ENCODE peak calls at places on chromosomes 11 and 22, in seven cellular contexts. One of them, this sample, is unnamed.

GRCh38 chr22:17237031-17237668 is 17.9 kb upstream of the ADA2 start:
- DNase-seq in cardiac muscle cell: no peak
- DNase-seq in choroid plexus epithelial cell: no peak
- DNase-seq in Calu3: no peak
- DNase-seq in neural crest cell: no peak
- DNase-seq in progenitor cell of endocrine pancreas: no peak
- DNase-seq in OCI-LY7: peak; percentile 67
- DNase-seq in this sample: no peak

GRCh38 chr11:61791737-61792309 is 576 bp downstream of the TMEM258 start:
- DNase-seq in neural crest cell: peak; percentile 70
- DNase-seq in OCI-LY7: peak; percentile 55
- DNase-seq in progenitor cell of endocrine pancreas: peak; percentile 35
- DNase-seq in choroid plexus epithelial cell: peak; percentile 96
- DNase-seq in Calu3: peak; percentile 74
- DNase-seq in cardiac muscle cell: peak; percentile 96
- DNase-seq in this sample: peak; percentile 77

GRCh38 chr11:14500181-14500651 is 605 bp upstream of the COPB1 start:
- DNase-seq in Calu3: peak; percentile 56
- DNase-seq in OCI-LY7: peak; percentile 71
- DNase-seq in choroid plexus epithelial cell: peak; percentile 80
- DNase-seq in cardiac muscle cell: peak; percentile 62
- DNase-seq in progenitor cell of endocrine pancreas: no peak
- DNase-seq in neural crest cell: no peak
- DNase-seq in this sample: no peak

GRCh38 chr22:32940736-32941135 is 117.4 kb downstream of the SYN3 start:
- DNase-seq in progenitor cell of endocrine pancreas: no peak
- DNase-seq in choroid plexus epithelial cell: no peak
- DNase-seq in neural crest cell: no peak
- DNase-seq in cardiac muscle cell: no peak
- DNase-seq in OCI-LY7: no peak
- DNase-seq in Calu3: no peak
- DNase-seq in this sample: no peak

GRCh38 chr11:57316017-57316416 is 8.7 kb downstream of the TNKS1BP1 start:
- DNase-seq in Calu3: no peak
- DNase-seq in neural crest cell: no peak
- DNase-seq in cardiac muscle cell: no peak
- DNase-seq in progenitor cell of endocrine pancreas: no peak
- DNase-seq in OCI-LY7: no peak
- DNase-seq in choroid plexus epithelial cell: no peak
- DNase-seq in this sample: no peak

GRCh38 chr11:33598426-33599069 is 102.1 kb downstream of the C11orf91 start:
- DNase-seq in Calu3: no peak
- DNase-seq in progenitor cell of endocrine pancreas: no peak
- DNase-seq in OCI-LY7: no peak
- DNase-seq in cardiac muscle cell: no peak
- DNase-seq in neural crest cell: no peak
- DNase-seq in choroid plexus epithelial cell: no peak
- DNase-seq in this sample: no peak

GRCh38 chr11:112856591-112856990 is 104.6 kb upstream of the NCAM1 start:
- DNase-seq in progenitor cell of endocrine pancreas: no peak
- DNase-seq in cardiac muscle cell: no peak
- DNase-seq in neural crest cell: no peak
- DNase-seq in choroid plexus epithelial cell: no peak
- DNase-seq in OCI-LY7: no peak
- DNase-seq in Calu3: no peak
- DNase-seq in this sample: no peak

GRCh38 chr22:28600546-28601143 is 79.0 kb downstream of the TTC28 start:
- DNase-seq in OCI-LY7: peak; percentile 72
- DNase-seq in neural crest cell: no peak
- DNase-seq in choroid plexus epithelial cell: peak; percentile 81
- DNase-seq in progenitor cell of endocrine pancreas: no peak
- DNase-seq in Calu3: peak; percentile 21
- DNase-seq in cardiac muscle cell: peak; percentile 78
- DNase-seq in this sample: no peak

GRCh38 chr11:3686751-3687150 is 15.6 kb upstream of the CHRNA10 start:
- DNase-seq in neural crest cell: no peak
- DNase-seq in choroid plexus epithelial cell: peak; percentile 20
- DNase-seq in cardiac muscle cell: no peak
- DNase-seq in Calu3: no peak
- DNase-seq in OCI-LY7: no peak
- DNase-seq in progenitor cell of endocrine pancreas: no peak
- DNase-seq in this sample: no peak

GRCh38 chr11:42849362-42849761 is 462.4 kb upstream of the API5 start:
- DNase-seq in progenitor cell of endocrine pancreas: no peak
- DNase-seq in Calu3: no peak
- DNase-seq in cardiac muscle cell: no peak
- DNase-seq in OCI-LY7: no peak
- DNase-seq in choroid plexus epithelial cell: no peak
- DNase-seq in neural crest cell: no peak
- DNase-seq in this sample: no peak

GRCh38 chr11:35012467-35013191 is 96.2 kb downstream of the PDHX start:
- DNase-seq in choroid plexus epithelial cell: no peak
- DNase-seq in cardiac muscle cell: no peak
- DNase-seq in Calu3: no peak
- DNase-seq in OCI-LY7: no peak
- DNase-seq in progenitor cell of endocrine pancreas: no peak
- DNase-seq in neural crest cell: no peak
- DNase-seq in this sample: no peak

GRCh38 chr22:36734171-36735058 is 30.9 kb upstream of the CACNG2 start:
- DNase-seq in OCI-LY7: no peak
- DNase-seq in progenitor cell of endocrine pancreas: no peak
- DNase-seq in Calu3: no peak
- DNase-seq in neural crest cell: no peak
- DNase-seq in cardiac muscle cell: peak; percentile 34
- DNase-seq in choroid plexus epithelial cell: peak; percentile 12
- DNase-seq in this sample: no peak

GRCh38 chr22:46069518-46070214 is 80.7 kb upstream of the PPARA start:
- DNase-seq in Calu3: peak; percentile 95
- DNase-seq in neural crest cell: no peak
- DNase-seq in choroid plexus epithelial cell: peak; percentile 70
- DNase-seq in cardiac muscle cell: peak; percentile 92
- DNase-seq in progenitor cell of endocrine pancreas: no peak
- DNase-seq in OCI-LY7: peak; percentile 10
- DNase-seq in this sample: peak; percentile 24

GRCh38 chr22:32265882-32266767 is 11.0 kb upstream of the SLC5A4 start:
- DNase-seq in OCI-LY7: peak; percentile 60
- DNase-seq in Calu3: peak; percentile 77
- DNase-seq in progenitor cell of endocrine pancreas: peak; percentile 39
- DNase-seq in neural crest cell: peak; percentile 71
- DNase-seq in cardiac muscle cell: peak; percentile 80
- DNase-seq in choroid plexus epithelial cell: peak; percentile 81
- DNase-seq in this sample: peak; percentile 76

GRCh38 chr11:83168756-83169155 is 11.8 kb downstream of the PCF11 start:
- DNase-seq in choroid plexus epithelial cell: no peak
- DNase-seq in progenitor cell of endocrine pancreas: no peak
- DNase-seq in neural crest cell: no peak
- DNase-seq in Calu3: no peak
- DNase-seq in cardiac muscle cell: no peak
- DNase-seq in OCI-LY7: no peak
- DNase-seq in this sample: no peak

GRCh38 chr11:68411501-68411991 is 49.0 kb upstream of the PPP6R3 start:
- DNase-seq in choroid plexus epithelial cell: no peak
- DNase-seq in neural crest cell: no peak
- DNase-seq in Calu3: no peak
- DNase-seq in OCI-LY7: no peak
- DNase-seq in progenitor cell of endocrine pancreas: no peak
- DNase-seq in cardiac muscle cell: no peak
- DNase-seq in this sample: no peak

GRCh38 chr11:113376156-113376555 is 11.4 kb upstream of the ANKK1 start:
- DNase-seq in cardiac muscle cell: peak; percentile 73
- DNase-seq in Calu3: no peak
- DNase-seq in OCI-LY7: no peak
- DNase-seq in choroid plexus epithelial cell: peak; percentile 71
- DNase-seq in progenitor cell of endocrine pancreas: no peak
- DNase-seq in neural crest cell: no peak
- DNase-seq in this sample: no peak

GRCh38 chr22:40728731-40729189 is 49.5 kb downstream of the MCHR1 start:
- DNase-seq in Calu3: no peak
- DNase-seq in neural crest cell: no peak
- DNase-seq in OCI-LY7: peak; percentile 61
- DNase-seq in cardiac muscle cell: peak; percentile 64
- DNase-seq in choroid plexus epithelial cell: peak; percentile 27
- DNase-seq in progenitor cell of endocrine pancreas: no peak
- DNase-seq in this sample: no peak

GRCh38 chr11:92894197-92894596 is 75.3 kb upstream of the MTNR1B start:
- DNase-seq in choroid plexus epithelial cell: no peak
- DNase-seq in progenitor cell of endocrine pancreas: no peak
- DNase-seq in cardiac muscle cell: no peak
- DNase-seq in OCI-LY7: no peak
- DNase-seq in Calu3: no peak
- DNase-seq in neural crest cell: no peak
- DNase-seq in this sample: no peak

GRCh38 chr11:116893906-116894305 is 56.5 kb upstream of the APOA1 start:
- DNase-seq in progenitor cell of endocrine pancreas: no peak
- DNase-seq in OCI-LY7: no peak
- DNase-seq in cardiac muscle cell: no peak
- DNase-seq in choroid plexus epithelial cell: no peak
- DNase-seq in neural crest cell: no peak
- DNase-seq in Calu3: no peak
- DNase-seq in this sample: no peak

GRCh38 chr11:116892374-116892773 is 55.0 kb upstream of the APOA1 start:
- DNase-seq in Calu3: no peak
- DNase-seq in choroid plexus epithelial cell: no peak
- DNase-seq in neural crest cell: no peak
- DNase-seq in progenitor cell of endocrine pancreas: no peak
- DNase-seq in OCI-LY7: no peak
- DNase-seq in cardiac muscle cell: no peak
- DNase-seq in this sample: no peak

GRCh38 chr11:116896211-116896610 is 58.8 kb upstream of the APOA1 start:
- DNase-seq in Calu3: no peak
- DNase-seq in neural crest cell: no peak
- DNase-seq in OCI-LY7: no peak
- DNase-seq in progenitor cell of endocrine pancreas: no peak
- DNase-seq in choroid plexus epithelial cell: no peak
- DNase-seq in cardiac muscle cell: no peak
- DNase-seq in this sample: no peak

GRCh38 chr11:116893437-116893836 is 56.0 kb upstream of the APOA1 start:
- DNase-seq in cardiac muscle cell: no peak
- DNase-seq in neural crest cell: no peak
- DNase-seq in choroid plexus epithelial cell: no peak
- DNase-seq in OCI-LY7: no peak
- DNase-seq in Calu3: no peak
- DNase-seq in progenitor cell of endocrine pancreas: no peak
- DNase-seq in this sample: no peak

DNA sequence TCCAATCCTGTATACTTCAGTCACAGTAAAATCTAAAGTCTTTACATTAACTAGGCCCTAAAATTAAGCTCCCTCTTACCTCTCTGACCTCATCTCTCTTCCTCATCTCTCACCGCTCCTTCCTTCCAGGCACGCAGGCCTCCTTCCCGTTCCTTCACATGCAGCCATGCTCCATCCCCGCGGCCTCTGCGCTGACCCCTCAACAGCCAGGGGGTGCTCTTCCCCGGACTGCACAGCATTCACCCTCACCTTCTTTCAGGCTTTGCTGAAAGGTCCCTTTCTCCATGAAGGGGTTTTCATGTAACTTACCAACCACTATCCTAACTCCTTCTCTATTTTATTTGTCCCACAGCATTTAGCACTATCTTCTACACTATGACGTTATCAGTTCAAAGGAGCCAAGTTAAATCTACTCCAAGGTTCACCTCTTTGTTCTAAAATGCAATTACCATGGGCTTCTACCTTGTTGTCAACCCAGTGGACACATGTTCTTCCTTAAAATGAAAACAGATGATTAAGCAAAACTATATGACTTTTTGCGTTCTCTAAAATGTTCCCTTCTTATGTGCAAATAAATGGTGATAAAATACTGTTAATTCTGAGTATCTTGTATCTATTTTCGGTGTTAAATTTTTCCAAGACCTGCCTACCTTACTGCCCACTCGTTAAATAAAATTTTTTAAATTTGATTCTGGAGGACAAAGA is 57.8 kb upstream of the APOA1 start:
- DNase-seq in cardiac muscle cell: peak; percentile 46
- DNase-seq in Calu3: no peak
- DNase-seq in OCI-LY7: no peak
- DNase-seq in choroid plexus epithelial cell: peak; percentile 32
- DNase-seq in neural crest cell: peak; percentile 21
- DNase-seq in progenitor cell of endocrine pancreas: no peak
- DNase-seq in this sample: peak; percentile 63
- TF ChIP-seq CTCF in cardiac muscle cell: peak; percentile 62
- TF ChIP-seq CTCF in Calu3: no peak
- TF ChIP-seq CTCF in OCI-LY7: peak; percentile 66
- TF ChIP-seq CTCF in choroid plexus epithelial cell: peak; percentile 64
- TF ChIP-seq CTCF in neural crest cell: peak; percentile 45
- TF ChIP-seq CTCF in progenitor cell of endocrine pancreas: peak; percentile 56
- TF ChIP-seq CTCF in this sample: no peak

GRCh38 chr22:48719978-48720661 is 1107.6 kb downstream of the BRD1 start:
- DNase-seq in neural crest cell: no peak
- DNase-seq in Calu3: no peak
- DNase-seq in progenitor cell of endocrine pancreas: no peak
- DNase-seq in cardiac muscle cell: no peak
- DNase-seq in OCI-LY7: peak; percentile 4
- DNase-seq in choroid plexus epithelial cell: no peak
- DNase-seq in this sample: no peak
- TF ChIP-seq CTCF in neural crest cell: peak; percentile 54
- TF ChIP-seq CTCF in Calu3: no peak
- TF ChIP-seq CTCF in progenitor cell of endocrine pancreas: peak; percentile 44
- TF ChIP-seq CTCF in cardiac muscle cell: no peak
- TF ChIP-seq CTCF in OCI-LY7: peak; percentile 71
- TF ChIP-seq CTCF in choroid plexus epithelial cell: no peak
- TF ChIP-seq CTCF in this sample: no peak

DNA sequence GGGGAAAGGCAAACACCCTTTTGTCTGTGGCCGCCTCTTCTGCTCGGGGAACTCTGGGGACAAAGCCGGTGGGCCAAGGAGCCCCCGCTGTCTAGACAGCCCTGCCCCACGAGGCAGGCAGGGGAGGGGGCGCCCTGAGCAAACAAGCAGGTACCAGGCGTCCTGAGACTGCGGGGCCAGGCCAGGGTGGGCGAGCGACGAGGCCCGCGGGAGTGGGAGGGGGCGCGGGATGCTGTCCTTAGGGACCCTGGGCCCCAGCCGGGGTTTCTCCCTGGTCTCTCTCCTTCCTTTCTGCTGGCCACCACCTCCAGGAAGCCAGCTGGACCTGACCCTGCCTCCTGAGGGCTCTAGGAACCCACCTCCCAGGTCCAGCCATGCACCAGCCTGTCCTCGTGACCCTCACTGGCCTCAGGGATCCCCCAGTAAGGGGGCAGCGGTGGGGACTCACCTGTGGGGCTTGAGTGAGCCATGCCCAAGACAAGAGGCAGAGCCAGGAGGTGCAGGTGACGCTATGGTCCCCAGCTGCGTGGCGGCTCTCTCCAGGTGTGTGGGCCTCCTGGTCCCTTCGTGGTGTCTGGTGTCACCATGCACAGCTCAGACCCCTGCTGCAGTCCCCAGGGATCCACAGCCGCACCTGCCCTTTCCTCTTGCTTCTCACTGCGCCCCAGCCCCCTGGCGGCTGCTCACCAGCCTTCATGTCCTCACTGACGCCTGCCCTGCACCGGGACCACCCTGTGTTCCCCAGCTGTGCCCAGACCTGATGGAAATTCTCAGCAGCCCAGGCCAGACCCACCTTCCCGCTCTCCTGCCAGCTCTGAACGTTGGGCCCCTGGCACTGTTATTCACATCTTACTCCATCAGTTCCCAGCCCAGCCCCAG is 26.5 kb upstream of the MUC5AC start:
- DNase-seq in progenitor cell of endocrine pancreas: peak; percentile 8
- DNase-seq in choroid plexus epithelial cell: no peak
- DNase-seq in neural crest cell: no peak
- DNase-seq in Calu3: no peak
- DNase-seq in OCI-LY7: no peak
- DNase-seq in cardiac muscle cell: no peak
- DNase-seq in this sample: no peak
- TF ChIP-seq CTCF in progenitor cell of endocrine pancreas: no peak
- TF ChIP-seq CTCF in choroid plexus epithelial cell: no peak
- TF ChIP-seq CTCF in neural crest cell: no peak
- TF ChIP-seq CTCF in Calu3: no peak
- TF ChIP-seq CTCF in OCI-LY7: no peak
- TF ChIP-seq CTCF in cardiac muscle cell: no peak
- TF ChIP-seq CTCF in this sample: no peak

GRCh38 chr22:29603358-29604191 is at the start of gene NF2:
- DNase-seq in choroid plexus epithelial cell: peak; percentile 100
- DNase-seq in progenitor cell of endocrine pancreas: peak; percentile 96
- DNase-seq in cardiac muscle cell: peak; percentile 100
- DNase-seq in neural crest cell: peak; percentile 95
- DNase-seq in Calu3: peak; percentile 98
- DNase-seq in OCI-LY7: peak; percentile 99
- DNase-seq in this sample: peak; percentile 97
- TF ChIP-seq CTCF in choroid plexus epithelial cell: no peak
- TF ChIP-seq CTCF in progenitor cell of endocrine pancreas: no peak
- TF ChIP-seq CTCF in cardiac muscle cell: no peak
- TF ChIP-seq CTCF in neural crest cell: no peak
- TF ChIP-seq CTCF in Calu3: no peak
- TF ChIP-seq CTCF in OCI-LY7: peak; percentile 23
- TF ChIP-seq CTCF in this sample: no peak

This sample was measured in glutamatergic neuron.